ENCODE peak calls at places on chromosomes 11 and 22, in nine cellular contexts. D is tibial artery; P is stimulated activated CD4-positive, alpha-beta T cell treated with anti-CD3 and anti-CD28 coated beads, Interleukin-4, amount 100 ng/mL, for 48 hours; U is T-helper 2 cell; T is foreskin fibroblast; B is Kasumi-1; Y is NCI-H1417; I is B cell; V is SK-N-DZ. M is an unnamed sample.

GRCh38 chr22:26527574-26528465 is 15.5 kb upstream of the TFIP11 start:
- DNase-seq in D (no peak), P (no peak), U (no peak), T (no peak), B (no peak), Y (no peak), I (no peak), V (no peak), M (no peak)

GRCh38 chr11:10181811-10182210 is 112.2 kb downstream of the SBF2 start:
- DNase-seq in D (no peak), P (no peak), U (no peak), T (no peak), B (peak; percentile 83), Y (no peak), I (no peak), V (no peak), M (no peak)

GRCh38 chr11:63882555-63883242 is 34.3 kb downstream of the RCOR2 start:
- DNase-seq in D (no peak), P (no peak), U (no peak), T (no peak), B (peak; percentile 87), Y (no peak), I (peak; percentile 51), V (no peak), M (no peak)

GRCh38 chr11:94794287-94795168 is 26.4 kb downstream of the AMOTL1 start:
- DNase-seq in D (peak; percentile 72), P (no peak), U (no peak), T (peak; percentile 97), B (peak; percentile 69), Y (no peak), I (no peak), V (no peak), M (no peak)

GRCh38 chr11:99371257-99371656 is 350.5 kb downstream of the CNTN5 start:
- DNase-seq in D (no peak), P (no peak), U (no peak), T (no peak), B (no peak), Y (no peak), I (no peak), V (no peak), M (no peak)

GRCh38 chr11:44565008-44565745 is at the start of gene CD82:
- DNase-seq in D (peak; percentile 100), P (peak; percentile 99), U (peak; percentile 92), T (peak; percentile 98), B (peak; percentile 97), Y (peak; percentile 95), I (peak; percentile 97), V (peak; percentile 95), M (peak; percentile 82)

GRCh38 chr11:56910785-56911184 is 77.9 kb upstream of the OR5AK2 start:
- DNase-seq in D (no peak), P (no peak), U (no peak), T (no peak), B (no peak), Y (no peak), I (no peak), V (no peak), M (no peak)

GRCh38 chr11:114291847-114292680 is 4.1 kb upstream of the NNMT start:
- DNase-seq in D (no peak), P (no peak), U (no peak), T (peak; percentile 67), B (no peak), Y (no peak), I (no peak), V (no peak), M (no peak)

GRCh38 chr11:26820739-26821138 is 98.9 kb upstream of the SLC5A12 start:
- DNase-seq in D (no peak), P (no peak), U (no peak), T (peak; percentile 71), B (no peak), Y (no peak), I (no peak), V (no peak), M (no peak)

GRCh38 chr11:1765871-1766718 is 2.4 kb upstream of the CTSD start:
- DNase-seq in D (peak; percentile 59), P (no peak), U (no peak), T (no peak), B (no peak), Y (no peak), I (no peak), V (no peak), M (no peak)

GRCh38 chr11:87574193-87574592 is 536.5 kb downstream of the TMEM135 start:
- DNase-seq in D (no peak), P (no peak), U (no peak), T (no peak), B (no peak), Y (no peak), I (no peak), V (no peak), M (no peak)

GRCh38 chr11:121671276-121672168 is 218.8 kb upstream of the SORL1-AS1 start:
- DNase-seq in D (no peak), P (no peak), U (no peak), T (no peak), B (no peak), Y (no peak), I (no peak), V (peak; percentile 75), M (no peak)

GRCh38 chr11:95556342-95557151 is 233.0 kb downstream of the FAM76B start:
- DNase-seq in D (no peak), P (no peak), U (no peak), T (peak; percentile 70), B (no peak), Y (no peak), I (no peak), V (no peak), M (no peak)

GRCh38 chr22:37012262-37012904 is 6.9 kb downstream of the TST start:
- DNase-seq in D (no peak), P (no peak), U (no peak), T (no peak), B (no peak), Y (no peak), I (no peak), V (no peak), M (no peak)

GRCh38 chr11:88312665-88313064 is 24.9 kb downstream of the CTSC start:
- DNase-seq in D (no peak), P (no peak), U (no peak), T (no peak), B (no peak), Y (no peak), I (no peak), V (no peak), M (no peak)

GRCh38 chr11:1655168-1656060 is 25.8 kb downstream of the KRTAP5-5 start:
- DNase-seq in D (peak; percentile 55), P (no peak), U (no peak), T (no peak), B (no peak), Y (no peak), I (no peak), V (no peak), M (no peak)

GRCh38 chr11:68021167-68021787 is 9.2 kb upstream of the NDUFS8 start:
- DNase-seq in D (no peak), P (no peak), U (no peak), T (no peak), B (no peak), Y (no peak), I (no peak), V (peak; percentile 64), M (no peak)

GRCh38 chr11:2762451-2762850 is 62.7 kb upstream of the KCNQ1OT1 start:
- DNase-seq in D (no peak), P (no peak), U (no peak), T (no peak), B (no peak), Y (no peak), I (peak; percentile 35), V (no peak), M (no peak)

GRCh38 chr22:38250642-38251354 is 22.0 kb downstream of the TMEM184B start:
- DNase-seq in D (no peak), P (no peak), U (no peak), T (no peak), B (no peak), Y (no peak), I (no peak), V (no peak), M (no peak)

GRCh38 chr11:71465054-71465453 is 12.1 kb downstream of the NADSYN1 start:
- DNase-seq in D (no peak), P (no peak), U (no peak), T (no peak), B (no peak), Y (no peak), I (no peak), V (no peak), M (no peak)

GRCh38 chr11:19756675-19757475 is 44.2 kb downstream of the NAV2 start:
- DNase-seq in D (peak; percentile 74), P (no peak), U (no peak), T (no peak), B (no peak), Y (no peak), I (no peak), V (no peak), M (no peak)

GRCh38 chr11:69173326-69173725 is 17.6 kb downstream of the SMIM38 start:
- DNase-seq in D (no peak), P (no peak), U (no peak), T (no peak), B (no peak), Y (no peak), I (peak; percentile 9), V (no peak), M (no peak)

GRCh38 chr11:120209750-120210650 is 832 bp upstream of the OAF start:
- DNase-seq in D (no peak), P (no peak), U (no peak), T (no peak), B (no peak), Y (no peak), I (no peak), V (no peak), M (no peak)

GRCh38 chr11:72613977-72614376 is 60.2 kb downstream of the PDE2A start:
- DNase-seq in D (peak; percentile 78), P (no peak), U (no peak), T (no peak), B (peak; percentile 99), Y (no peak), I (peak; percentile 93), V (no peak), M (no peak)

GRCh38 chr11:62081378-62082291 is 42.2 kb upstream of the INCENP start:
- DNase-seq in D (peak; percentile 87), P (peak; percentile 71), U (peak; percentile 60), T (peak; percentile 54), B (peak; percentile 87), Y (peak; percentile 63), I (peak; percentile 77), V (peak; percentile 45), M (peak; percentile 61)

GRCh38 chr11:126459691-126460404 is 104.4 kb downstream of the ST3GAL4 start:
- DNase-seq in D (no peak), P (no peak), U (no peak), T (peak; percentile 77), B (no peak), Y (no peak), I (no peak), V (no peak), M (no peak)

GRCh38 chr11:112025682-112026081 is 474 bp downstream of the DLAT start:
- DNase-seq in D (no peak), P (no peak), U (no peak), T (no peak), B (peak; percentile 27), Y (no peak), I (no peak), V (peak; percentile 1), M (no peak)

GRCh38 chr22:43136255-43136654 is 6.9 kb downstream of the MCAT start:
- DNase-seq in D (no peak), P (no peak), U (peak; percentile 13), T (no peak), B (peak; percentile 80), Y (no peak), I (peak; percentile 60), V (no peak), M (no peak)

GRCh38 chr22:50473855-50474671 is 772 bp downstream of the SBF1 start:
- DNase-seq in D (no peak), P (no peak), U (no peak), T (peak; percentile 40), B (peak; percentile 17), Y (no peak), I (no peak), V (no peak), M (no peak)

GRCh38 chr22:50544078-50544745 is 1.5 kb upstream of the KLHDC7B start:
- DNase-seq in D (peak; percentile 81), P (peak; percentile 83), U (peak; percentile 75), T (peak; percentile 61), B (peak; percentile 72), Y (peak; percentile 6), I (peak; percentile 83), V (peak; percentile 68), M (peak; percentile 83)

GRCh38 chr11:114026355-114026754 is 33.2 kb upstream of the ZBTB16 start:
- DNase-seq in D (no peak), P (peak; percentile 2), U (peak; percentile 24), T (no peak), B (no peak), Y (peak; percentile 34), I (peak; percentile 49), V (peak; percentile 68), M (no peak)